ENCODE peak calls at places on chromosomes 12 and 14, in seven cellular contexts. F is right cardiac atrium; M is hepatocyte; T is SJSA1; R is fibroblast of villous mesenchyme; V is naive thymus-derived CD4-positive, alpha-beta T cell; G is cardiac muscle cell. C is an unnamed sample.
A peak's percentile ranks its signal among the peaks of the same experiment; 100 is the strongest.

GRCh38 chr12:54364413-54364812 is at the start of gene GPR84:
- DNase-seq in F (no peak), M (no peak), T (no peak), R (no peak), V (peak; percentile 45), G (no peak), C (no peak)

GRCh38 chr12:65624554-65625086 is 199.7 kb upstream of the HMGA2 start:
- DNase-seq in F (no peak), M (no peak), T (no peak), R (no peak), V (no peak), G (no peak), C (no peak)

GRCh38 chr12:96454396-96454795 is 35.0 kb upstream of the CFAP54 start:
- DNase-seq in F (no peak), M (no peak), T (no peak), R (no peak), V (no peak), G (no peak), C (no peak)

GRCh38 chr12:89671469-89671868 is 37.2 kb downstream of the ATP2B1 start:
- DNase-seq in F (no peak), M (no peak), T (peak; percentile 53), R (peak; percentile 58), V (no peak), G (no peak), C (no peak)

GRCh38 chr12:112716099-112717093 is 75.2 kb upstream of the RPH3A start:
- DNase-seq in F (no peak), M (no peak), T (no peak), R (peak; percentile 1), V (no peak), G (peak; percentile 51), C (peak; percentile 68)

GRCh38 chr12:52233462-52234141 is 559 bp downstream of the KRT7 start:
- DNase-seq in F (no peak), M (no peak), T (no peak), R (no peak), V (no peak), G (no peak), C (peak; percentile 90)

GRCh38 chr14:58638231-58639205 is 756 bp downstream of the DACT1 start:
- DNase-seq in F (peak; percentile 75), M (peak; percentile 66), T (peak; percentile 49), R (peak; percentile 44), V (peak; percentile 46), G (peak; percentile 59), C (peak; percentile 76)

GRCh38 chr14:96253140-96253539 is 2.9 kb upstream of the BDKRB1 start:
- DNase-seq in F (no peak), M (peak; percentile 78), T (peak; percentile 88), R (peak; percentile 94), V (no peak), G (no peak), C (no peak)

GRCh38 chr12:113700943-113701342 is 229.3 kb upstream of the LHX5 start:
- DNase-seq in F (no peak), M (peak; percentile 28), T (peak; percentile 3), R (no peak), V (no peak), G (no peak), C (peak; percentile 40)

GRCh38 chr14:21070083-21070609 is at the start of gene ARHGEF40:
- DNase-seq in F (peak; percentile 91), M (peak; percentile 85), T (peak; percentile 53), R (peak; percentile 35), V (no peak), G (peak; percentile 88), C (peak; percentile 88)

GRCh38 chr14:59632381-59632780 is 55.8 kb upstream of the CCDC175 start:
- DNase-seq in F (no peak), M (peak; percentile 55), T (no peak), R (peak; percentile 16), V (no peak), G (peak; percentile 30), C (peak; percentile 69)

GRCh38 chr12:110689601-110690430 is 901 bp upstream of the HVCN1 start:
- DNase-seq in F (peak; percentile 74), M (peak; percentile 39), T (no peak), R (no peak), V (no peak), G (no peak), C (peak; percentile 88)

GRCh38 chr14:26444745-26445144 is 153.1 kb downstream of the NOVA1 start:
- DNase-seq in F (no peak), M (peak; percentile 51), T (no peak), R (peak; percentile 6), V (no peak), G (peak; percentile 71), C (no peak)

GRCh38 chr14:105091335-105092123 is 26.3 kb upstream of the GPR132 start:
- DNase-seq in F (peak; percentile 90), M (peak; percentile 69), T (peak; percentile 65), R (no peak), V (no peak), G (no peak), C (no peak)

GRCh38 chr12:52519826-52520662 is at the start of gene KRT5:
- DNase-seq in F (no peak), M (no peak), T (no peak), R (no peak), V (peak; percentile 16), G (no peak), C (peak; percentile 15)

GRCh38 chr12:113149361-113150150 is at the start of gene CFAP73:
- DNase-seq in F (peak; percentile 89), M (peak; percentile 91), T (peak; percentile 71), R (peak; percentile 70), V (no peak), G (peak; percentile 90), C (peak; percentile 95)

GRCh38 chr12:95836630-95837239 is 22.0 kb upstream of the SNRPF start:
- DNase-seq in F (no peak), M (no peak), T (no peak), R (peak; percentile 21), V (no peak), G (no peak), C (no peak)

GRCh38 chr14:91354979-91355685 is 62.5 kb downstream of the CCDC88C start:
- DNase-seq in F (peak; percentile 21), M (no peak), T (no peak), R (no peak), V (peak; percentile 43), G (no peak), C (peak; percentile 94)

GRCh38 chr12:130104114-130104513 is 58.1 kb upstream of the FZD10 start:
- DNase-seq in F (no peak), M (no peak), T (no peak), R (no peak), V (no peak), G (no peak), C (no peak)

GRCh38 chr14:74324945-74325361 is 22.2 kb upstream of the ABCD4 start:
- DNase-seq in F (no peak), M (peak; percentile 56), T (peak; percentile 12), R (peak; percentile 43), V (no peak), G (peak; percentile 54), C (peak; percentile 73)

GRCh38 chr12:45268672-45269406 is 52.9 kb downstream of the ANO6 start:
- DNase-seq in F (peak; percentile 94), M (peak; percentile 87), T (peak; percentile 75), R (peak; percentile 91), V (no peak), G (peak; percentile 89), C (peak; percentile 20)

GRCh38 chr14:96170961-96171592 is 33.6 kb upstream of the BDKRB2 start:
- DNase-seq in F (no peak), M (no peak), T (no peak), R (no peak), V (no peak), G (no peak), C (peak; percentile 10)

GRCh38 chr14:91009501-91010152 is 50.8 kb downstream of the RPS6KA5 start:
- DNase-seq in F (no peak), M (no peak), T (no peak), R (no peak), V (no peak), G (no peak), C (no peak)

GRCh38 chr14:68471029-68471963 is 321.6 kb downstream of the ZFP36L1 start:
- DNase-seq in F (no peak), M (no peak), T (no peak), R (no peak), V (no peak), G (no peak), C (peak; percentile 67)

GRCh38 chr12:31749024-31749704 is 20.3 kb upstream of the AMN1 start:
- DNase-seq in F (no peak), M (peak; percentile 89), T (peak; percentile 82), R (peak; percentile 93), V (peak; percentile 57), G (no peak), C (peak; percentile 59)

GRCh38 chr14:67934851-67935250 is 115.3 kb downstream of the RAD51B start:
- DNase-seq in F (no peak), M (no peak), T (no peak), R (no peak), V (no peak), G (no peak), C (no peak)

GRCh38 chr12:2259368-2259767 is 206.6 kb downstream of the CACNA1C start:
- DNase-seq in F (no peak), M (no peak), T (peak; percentile 37), R (no peak), V (no peak), G (no peak), C (no peak)

GRCh38 chr12:49825360-49825970 is 2.7 kb downstream of the NCKAP5L start:
- DNase-seq in F (peak; percentile 71), M (no peak), T (peak; percentile 58), R (peak; percentile 67), V (no peak), G (no peak), C (peak; percentile 66)
- H3K4me3 ChIP-seq in F (peak overlapping the region; percentile 16), M (no peak overlapping the region), T (peak overlapping the region; percentile 6), R (peak overlapping the region; percentile 82), V (no peak overlapping the region), G (no peak overlapping the region), C (no peak overlapping the region)

GRCh38 chr12:211639-212382 is 2.1 kb downstream of the SLC6A12 start:
- DNase-seq in F (no peak), M (no peak), T (no peak), R (no peak), V (no peak), G (no peak), C (no peak)
- H3K4me3 ChIP-seq in F (no peak overlapping the region), M (no peak overlapping the region), T (no peak overlapping the region), R (no peak overlapping the region), V (no peak overlapping the region), G (no peak overlapping the region), C (no peak overlapping the region)

DNA sequence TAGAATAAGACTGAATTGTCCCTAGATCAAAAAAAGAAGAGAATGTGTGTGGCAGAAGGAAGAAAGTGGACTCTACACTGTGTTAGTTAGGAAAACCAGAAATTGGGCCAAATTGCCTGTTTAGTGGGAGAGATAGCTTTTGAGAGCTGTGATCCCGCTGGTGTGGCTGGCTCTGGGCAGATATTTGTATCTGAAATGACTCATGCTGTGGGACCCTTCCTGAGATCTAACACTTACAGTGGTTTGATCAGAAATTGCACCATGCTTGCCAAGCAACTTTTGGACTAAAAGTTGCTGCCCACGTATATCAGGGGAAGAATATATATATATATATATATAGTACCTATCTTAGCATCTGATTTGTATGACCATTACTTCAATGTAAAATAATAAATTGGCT is 27.7 kb downstream of the TECPR2 start:
- DNase-seq in F (no peak), M (no peak), T (no peak), R (peak; percentile 27), V (no peak), G (no peak), C (no peak)
- H3K4me3 ChIP-seq in F (no peak overlapping the region), M (no peak overlapping the region), T (no peak overlapping the region), R (no peak overlapping the region), V (no peak overlapping the region), G (no peak overlapping the region), C (no peak overlapping the region)

DNA sequence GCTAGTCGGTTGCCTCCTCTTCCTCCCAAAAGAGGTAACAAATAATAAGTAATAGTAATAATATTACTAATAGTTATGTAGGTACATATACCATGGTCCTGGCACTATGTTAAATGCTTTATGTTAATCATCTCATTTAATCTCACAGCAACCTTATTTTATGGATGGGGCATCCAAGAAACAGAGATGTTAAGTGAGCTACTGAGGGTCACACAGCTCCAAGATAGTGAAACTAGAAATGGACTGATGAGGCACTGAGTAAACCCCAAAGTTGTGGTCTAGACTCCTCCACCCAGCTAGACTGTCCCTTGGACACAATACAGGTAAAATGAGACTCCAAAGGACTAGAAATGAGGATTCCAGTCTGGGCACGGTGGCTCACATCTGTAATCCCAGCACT is 15.1 kb downstream of the ZFHX2 start:
- DNase-seq in F (no peak), M (no peak), T (no peak), R (no peak), V (no peak), G (no peak), C (no peak)
- H3K4me3 ChIP-seq in F (no peak overlapping the region), M (no peak overlapping the region), T (no peak overlapping the region), R (no peak overlapping the region), V (no peak overlapping the region), G (no peak overlapping the region), C (no peak overlapping the region)